ENCODE peak calls at places on chromosomes 11 and 22, in four cellular contexts. K is lower leg skin; Q is stimulated activated CD8-positive, alpha-beta memory T cell treated with anti-CD3 and anti-CD28 coated beads, Interleukin-7, amount 100 ng/mL, for 4 hours; M is activated naive CD8-positive, alpha-beta T cell treated with anti-CD3 and anti-CD28 coated beads, Interleukin-2, amount 50 U/mL, for 24 hours. T is an unnamed sample.

GRCh38 chr22:49853981-49854791 is 542 bp downstream of the ZBED4 start:
- DNase-seq in K (peak), Q (no peak), M (peak), T (peak)

GRCh38 chr11:58801302-58801701 is 43.2 kb downstream of the GLYATL2 start:
- DNase-seq in K (no peak), Q (no peak), M (no peak), T (no peak)

GRCh38 chr11:36273110-36273509 is 16.1 kb downstream of the COMMD9 start:
- DNase-seq in K (peak), Q (no peak), M (no peak), T (no peak)

GRCh38 chr11:129639300-129639699 is 176.3 kb upstream of the TMEM45B start:
- DNase-seq in K (no peak), Q (no peak), M (peak), T (no peak)

GRCh38 chr11:89498845-89499448 is 7.8 kb upstream of the NOX4 start:
- DNase-seq in K (no peak), Q (no peak), M (no peak), T (no peak)

GRCh38 chr11:60925685-60926267 is 1.5 kb downstream of the TMEM132A start:
- DNase-seq in K (no peak), Q (no peak), M (no peak), T (no peak)

GRCh38 chr11:33942954-33943353 is 51.1 kb upstream of the LMO2 start:
- DNase-seq in K (no peak), Q (no peak), M (no peak), T (no peak)

GRCh38 chr11:19241260-19242183 is 777 bp upstream of the E2F8 start:
- DNase-seq in K (no peak), Q (no peak), M (peak), T (peak)

GRCh38 chr22:41913842-41914534 is 886 bp downstream of the SHISA8 start:
- DNase-seq in K (no peak), Q (no peak), M (no peak), T (peak)

T was measured in endothelial cell.